ENCODE peak calls at places on chromosomes 4 and X, in ten cellular contexts. A, I, R, L, K, Q, Y, W, J and T are unnamed samples.

GRCh38 chrX:110218591-110218990 is 99.3 kb downstream of the AMMECR1 start:
- DNase-seq in A (peak; percentile 48), I (no peak), R (no peak), L (no peak), K (no peak), Q (peak; percentile 73), Y (no peak), W (no peak), J (no peak), T (no peak)

GRCh38 chr4:140935259-140935658 is 179.1 kb upstream of the TBC1D9 start:
- DNase-seq in A (no peak), I (no peak), R (no peak), L (no peak), K (no peak), Q (no peak), Y (peak; percentile 37), W (no peak), J (peak; percentile 30), T (no peak)

GRCh38 chr4:40316782-40317635 is 18.1 kb upstream of the CHRNA9 start:
- DNase-seq in A (peak; percentile 95), I (no peak), R (peak; percentile 95), L (peak; percentile 55), K (peak; percentile 67), Q (peak; percentile 97), Y (peak; percentile 79), W (peak; percentile 54), J (peak; percentile 70), T (no peak)

GRCh38 chr4:151226004-151226932 is 50.7 kb upstream of the PRSS48 start:
- DNase-seq in A (no peak), I (no peak), R (peak; percentile 92), L (no peak), K (no peak), Q (peak; percentile 85), Y (no peak), W (no peak), J (no peak), T (no peak)

GRCh38 chrX:72352786-72353185 is 47.1 kb upstream of the CITED1 start:
- DNase-seq in A (no peak), I (no peak), R (no peak), L (no peak), K (no peak), Q (no peak), Y (no peak), W (no peak), J (no peak), T (no peak)

GRCh38 chr4:156198511-156198910 is 244.8 kb upstream of the CTSO start:
- DNase-seq in A (no peak), I (peak; percentile 36), R (no peak), L (no peak), K (no peak), Q (no peak), Y (no peak), W (no peak), J (no peak), T (no peak)

GRCh38 chr4:139734201-139734874 is 68.7 kb downstream of the MGST2 start:
- DNase-seq in A (peak; percentile 5), I (no peak), R (no peak), L (no peak), K (no peak), Q (peak; percentile 94), Y (peak; percentile 62), W (no peak), J (peak; percentile 79), T (no peak)

GRCh38 chr4:7124643-7125442 is 57.0 kb upstream of the GRPEL1 start:
- DNase-seq in A (no peak), I (no peak), R (peak; percentile 4), L (no peak), K (no peak), Q (peak; percentile 81), Y (peak; percentile 64), W (no peak), J (peak; percentile 81), T (no peak)

GRCh38 chrX:44157858-44158257 is 184.7 kb upstream of the NDP start:
- DNase-seq in A (no peak), I (no peak), R (no peak), L (no peak), K (no peak), Q (no peak), Y (no peak), W (no peak), J (no peak), T (no peak)

GRCh38 chr4:87718221-87718620 is 68.1 kb downstream of the DMP1 start:
- DNase-seq in A (no peak), I (peak; percentile 66), R (no peak), L (no peak), K (no peak), Q (no peak), Y (no peak), W (no peak), J (no peak), T (no peak)

GRCh38 chr4:186037692-186038658 is 31.0 kb upstream of the TLR3 start:
- DNase-seq in A (peak; percentile 74), I (no peak), R (peak; percentile 85), L (no peak), K (peak; percentile 82), Q (peak; percentile 73), Y (peak; percentile 81), W (peak; percentile 53), J (peak; percentile 70), T (no peak)

GRCh38 chrX:140475025-140475424 is 29.8 kb downstream of the SOX3 start:
- DNase-seq in A (no peak), I (no peak), R (no peak), L (no peak), K (no peak), Q (no peak), Y (no peak), W (no peak), J (no peak), T (no peak)

GRCh38 chr4:118389731-118390520 is 37.1 kb upstream of the PRSS12 start:
- DNase-seq in A (no peak), I (no peak), R (no peak), L (no peak), K (no peak), Q (no peak), Y (no peak), W (no peak), J (no peak), T (no peak)

GRCh38 chrX:152892499-152892898 is 5.4 kb upstream of the ZNF185 start:
- DNase-seq in A (no peak), I (no peak), R (no peak), L (no peak), K (no peak), Q (no peak), Y (no peak), W (no peak), J (no peak), T (no peak)
- H3K27me3 ChIP-seq in A (no peaks in the 10 kb centered on the region), I (no peaks in the 10 kb centered on the region), R (no peaks in the 10 kb centered on the region), L (no peaks in the 10 kb centered on the region), K (no peaks in the 10 kb centered on the region), Q (peaks cover 86% of the 10 kb centered on the region), Y (no peaks in the 10 kb centered on the region), W (no peaks in the 10 kb centered on the region), J (no peaks in the 10 kb centered on the region), T (no peaks in the 10 kb centered on the region)

GRCh38 chr4:15500721-15501120 is 31.0 kb downstream of the CC2D2A start:
- DNase-seq in A (no peak), I (no peak), R (no peak), L (no peak), K (no peak), Q (no peak), Y (no peak), W (no peak), J (no peak), T (no peak)
- H3K27me3 ChIP-seq in A (no peaks in the 10 kb centered on the region), I (no peaks in the 10 kb centered on the region), R (no peaks in the 10 kb centered on the region), L (no peaks in the 10 kb centered on the region), K (no peaks in the 10 kb centered on the region), Q (no peaks in the 10 kb centered on the region), Y (no peaks in the 10 kb centered on the region), W (no peaks in the 10 kb centered on the region), J (no peaks in the 10 kb centered on the region), T (no peaks in the 10 kb centered on the region)

GRCh38 chrX:151825927-151826471 is 86.7 kb upstream of the MAGEA4 start:
- DNase-seq in A (peak; percentile 14), I (no peak), R (peak; percentile 52), L (no peak), K (no peak), Q (peak; percentile 3), Y (peak; percentile 3), W (no peak), J (no peak), T (no peak)
- H3K27me3 ChIP-seq in A (no peaks in the 10 kb centered on the region), I (no peaks in the 10 kb centered on the region), R (no peaks in the 10 kb centered on the region), L (no peaks in the 10 kb centered on the region), K (no peaks in the 10 kb centered on the region), Q (peaks cover 41% of the 10 kb centered on the region), Y (no peaks in the 10 kb centered on the region), W (no peaks in the 10 kb centered on the region), J (no peaks in the 10 kb centered on the region), T (no peaks in the 10 kb centered on the region)

GRCh38 chrX:52420824-52421443 is 52.1 kb downstream of the XAGE2 start:
- DNase-seq in A (no peak), I (no peak), R (no peak), L (no peak), K (no peak), Q (no peak), Y (no peak), W (no peak), J (no peak), T (no peak)

GRCh38 chrX:52422884-52423283 is 54.1 kb downstream of the XAGE2 start:
- DNase-seq in A (no peak), I (no peak), R (no peak), L (no peak), K (no peak), Q (no peak), Y (no peak), W (no peak), J (no peak), T (no peak)

GRCh38 chrX:52425710-52426245 is 57.0 kb downstream of the XAGE2 start:
- DNase-seq in A (no peak), I (no peak), R (no peak), L (no peak), K (no peak), Q (no peak), Y (no peak), W (no peak), J (no peak), T (no peak)

GRCh38 chrX:52424658-52425057 is 55.8 kb downstream of the XAGE2 start:
- DNase-seq in A (no peak), I (no peak), R (no peak), L (no peak), K (no peak), Q (no peak), Y (no peak), W (no peak), J (no peak), T (no peak)

DNA sequence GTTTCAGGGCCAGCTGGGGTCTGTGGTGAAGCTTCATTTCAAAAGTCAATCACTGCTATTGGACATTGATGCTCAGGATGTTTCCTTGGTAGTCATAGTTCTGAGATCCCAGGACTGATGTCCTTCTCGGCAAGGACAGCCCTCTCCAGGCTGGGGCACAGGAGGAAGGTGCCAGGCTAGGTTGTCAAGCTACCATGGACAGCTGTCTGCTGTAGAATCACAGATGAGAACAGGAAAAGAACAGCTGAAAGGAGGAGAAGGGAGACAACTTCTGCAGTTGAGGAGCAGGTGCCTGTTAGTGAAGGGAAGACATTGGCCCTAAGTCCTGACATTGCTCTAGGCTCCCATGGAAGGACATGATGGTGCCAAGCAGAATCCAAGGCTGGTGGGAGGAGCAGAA is 58.0 kb downstream of the XAGE2 start:
- DNase-seq in A (no peak), I (no peak), R (no peak), L (no peak), K (no peak), Q (no peak), Y (no peak), W (no peak), J (no peak), T (no peak)
- H3K27me3 ChIP-seq in A (no peaks in the 10 kb centered on the region), I (no peaks in the 10 kb centered on the region), R (no peaks in the 10 kb centered on the region), L (no peaks in the 10 kb centered on the region), K (no peaks in the 10 kb centered on the region), Q (peaks cover 26% of the 10 kb centered on the region), Y (no peaks in the 10 kb centered on the region), W (no peaks in the 10 kb centered on the region), J (no peaks in the 10 kb centered on the region), T (no peaks in the 10 kb centered on the region)